ENCODE peak calls at places on chromosomes 2 and 18, in five cellular contexts. H is HCT116, K is right cardiac atrium, D is fibroblast of gingiva, E is Calu3. I is an unnamed sample.

GRCh38 chr2:166494140-166494544 is at the start of gene SCN7A:
- DNase-seq in K (peak; percentile 83), H (no peak), D (no peak), E (peak; percentile 8), I (peak; percentile 27)

GRCh38 chr2:169507698-169508097 is 1.8 kb upstream of the KLHL41 start:
- DNase-seq in K (no peak), H (no peak), E (no peak), D (peak; percentile 72), I (no peak)

GRCh38 chr2:27729198-27729597 is 42.3 kb upstream of the MRPL33 start:
- DNase-seq in K (no peak), H (no peak), D (no peak), E (no peak), I (no peak)

GRCh38 chr18:67862069-67862468 is 345.5 kb upstream of the DSEL start:
- DNase-seq in D (no peak), K (no peak), E (no peak), H (no peak), I (no peak)

GRCh38 chr2:42999391-42999811 is 207.0 kb upstream of the HAAO start:
- DNase-seq in H (no peak), E (no peak), D (no peak), K (no peak), I (no peak)

GRCh38 chr2:219400562-219400961 is 12.8 kb upstream of the DNPEP start:
- DNase-seq in D (no peak), E (no peak), K (no peak), H (no peak), I (no peak)

GRCh38 chr2:26849056-26850001 is 1.4 kb downstream of the DPYSL5 start:
- DNase-seq in H (no peak), D (no peak), E (no peak), K (no peak), I (no peak)

GRCh38 chr2:57882895-57883515 is 163.6 kb upstream of the VRK2 start:
- DNase-seq in H (no peak), K (no peak), D (no peak), E (no peak), I (no peak)

GRCh38 chr2:237835372-237835771 is 24.1 kb upstream of the RAMP1 start:
- DNase-seq in D (no peak), H (no peak), K (no peak), E (no peak), I (peak; percentile 36)

GRCh38 chr2:11995381-11995947 is 249.0 kb downstream of the LPIN1 start:
- DNase-seq in D (peak; percentile 30), K (no peak), H (no peak), E (no peak), I (no peak)

GRCh38 chr2:151840216-151840691 is 12.0 kb upstream of the ARL5A start:
- DNase-seq in K (no peak), E (no peak), H (no peak), D (no peak), I (no peak)

GRCh38 chr2:98985905-98986666 is 50.1 kb upstream of the CRACDL start:
- DNase-seq in K (no peak), D (no peak), E (no peak), H (no peak), I (no peak)

GRCh38 chr2:148674063-148675020 is 29.8 kb downstream of the EPC2 start:
- DNase-seq in H (peak; percentile 28), K (no peak), D (no peak), E (peak; percentile 43), I (no peak)

GRCh38 chr2:9703701-9704221 is 73.0 kb upstream of the YWHAQ start:
- DNase-seq in E (peak; percentile 64), D (peak; percentile 70), H (peak; percentile 37), K (no peak), I (peak; percentile 18)

GRCh38 chr2:64819371-64819770 is 165.7 kb upstream of the SERTAD2 start:
- DNase-seq in H (no peak), E (no peak), K (no peak), D (no peak), I (no peak)

GRCh38 chr18:52288403-52289004 is 51.5 kb upstream of the DCC start:
- DNase-seq in E (peak; percentile 62), H (no peak), K (no peak), D (no peak), I (no peak)

GRCh38 chr18:79485788-79486355 is 90.1 kb downstream of the NFATC1 start:
- DNase-seq in H (no peak), E (no peak), K (peak; percentile 32), D (peak; percentile 83), I (no peak)

GRCh38 chr2:45256867-45257641 is 247.8 kb upstream of the SIX2 start:
- DNase-seq in E (no peak), D (no peak), H (no peak), K (no peak), I (no peak)

GRCh38 chr2:172246649-172247048 is 143.9 kb upstream of the DLX2 start:
- DNase-seq in D (no peak), H (peak; percentile 63), E (no peak), K (no peak), I (no peak)

GRCh38 chr2:22784586-22784985 is 600.4 kb upstream of the KLHL29 start:
- DNase-seq in H (no peak), K (no peak), D (no peak), E (no peak), I (no peak)

GRCh38 chr18:31512203-31512764 is 14.3 kb downstream of the DSG2 start:
- DNase-seq in K (no peak), E (peak; percentile 89), D (no peak), H (no peak), I (peak; percentile 82)

GRCh38 chr2:223950448-223951347 is 5.6 kb upstream of the WDFY1 start:
- DNase-seq in K (no peak), E (no peak), D (no peak), H (no peak), I (no peak)

I was measured in mucosa of gallbladder.